ENCODE peak calls at places on chromosomes 4 and X, in nine cellular contexts. A is CD8-positive, alpha-beta T cell; N is PC-3; T is heart left ventricle; G is lower lobe of right lung; E is foreskin keratinocyte; V is right cardiac atrium; Y is upper lobe of right lung; D is K562. O is an unnamed sample.

GRCh38 chr4:25346913-25347312 is 30.1 kb upstream of the ANAPC4 start:
- ATAC-seq in A (no peak), N (no peak), T (no peak), G (no peak), E (no peak), V (no peak), Y (no peak), D (no peak), O (no peak)

GRCh38 chr4:168773388-168774195 is 236.5 kb downstream of the CBR4 start:
- ATAC-seq in A (no peak), N (no peak), T (peak; percentile 51), G (no peak), E (no peak), V (peak; percentile 87), Y (no peak), D (no peak), O (no peak)

GRCh38 chr4:83504974-83505373 is 20.1 kb upstream of the ABRAXAS1 start:
- ATAC-seq in A (no peak), N (no peak), T (no peak), G (no peak), E (no peak), V (no peak), Y (no peak), D (no peak), O (no peak)

GRCh38 chr4:102541708-102542107 is 40.5 kb downstream of the NFKB1 start:
- ATAC-seq in A (peak; percentile 50), N (no peak), T (peak; percentile 57), G (no peak), E (no peak), V (no peak), Y (peak; percentile 42), D (peak; percentile 81), O (no peak)

GRCh38 chrX:153400146-153401132 is 711 bp downstream of the PNMA6E start:
- ATAC-seq in A (peak; percentile 48), N (peak; percentile 50), T (peak; percentile 63), G (peak; percentile 75), E (peak; percentile 82), V (peak; percentile 62), Y (peak; percentile 91), D (peak; percentile 99), O (peak; percentile 34)

GRCh38 chr4:70531981-70532380 is 13.6 kb downstream of the AMTN start:
- ATAC-seq in A (no peak), N (peak; percentile 59), T (no peak), G (no peak), E (peak; percentile 72), V (no peak), Y (no peak), D (peak; percentile 81), O (no peak)

GRCh38 chrX:17750436-17750835 is 13.1 kb downstream of the SCML1 start:
- ATAC-seq in A (no peak), N (no peak), T (no peak), G (no peak), E (no peak), V (no peak), Y (no peak), D (no peak), O (no peak)

GRCh38 chr4:113335771-113336170 is 286.3 kb downstream of the ANK2 start:
- ATAC-seq in A (no peak), N (no peak), T (no peak), G (no peak), E (no peak), V (no peak), Y (no peak), D (no peak), O (no peak)

GRCh38 chrX:1212532-1212931 is at the start of gene CRLF2:
- ATAC-seq in A (peak; percentile 32), N (no peak), T (no peak), G (no peak), E (no peak), V (no peak), Y (peak; percentile 12), D (no peak), O (no peak)

GRCh38 chr4:116357758-116358157 is 727.6 kb downstream of the TRAM1L1 start:
- ATAC-seq in A (no peak), N (no peak), T (no peak), G (peak; percentile 30), E (peak; percentile 72), V (no peak), Y (peak; percentile 42), D (no peak), O (no peak)

GRCh38 chr4:119647558-119647957 is 19.0 kb upstream of the PDE5A start:
- ATAC-seq in A (no peak), N (no peak), T (peak; percentile 28), G (no peak), E (no peak), V (no peak), Y (no peak), D (no peak), O (peak; percentile 60)

GRCh38 chr4:114729339-114729738 is 130.7 kb downstream of the UGT8 start:
- ATAC-seq in A (no peak), N (no peak), T (no peak), G (no peak), E (no peak), V (no peak), Y (no peak), D (no peak), O (no peak)

GRCh38 chrX:129665916-129666644 is 11.3 kb upstream of the APLN start:
- ATAC-seq in A (no peak), N (peak; percentile 95), T (peak; percentile 92), G (no peak), E (peak; percentile 99), V (peak; percentile 80), Y (no peak), D (no peak), O (peak; percentile 83)

GRCh38 chr4:90152024-90152423 is 24.8 kb downstream of the CCSER1 start:
- ATAC-seq in A (no peak), N (no peak), T (no peak), G (no peak), E (no peak), V (no peak), Y (no peak), D (no peak), O (no peak)

GRCh38 chrX:149453030-149453429 is 52.1 kb downstream of the IDS start:
- ATAC-seq in A (no peak), N (peak; percentile 35), T (peak; percentile 59), G (no peak), E (peak; percentile 84), V (no peak), Y (no peak), D (peak; percentile 71), O (no peak)

GRCh38 chrX:129655547-129656248 is 942 bp upstream of the APLN start:
- ATAC-seq in A (peak; percentile 40), N (peak; percentile 37), T (no peak), G (no peak), E (no peak), V (no peak), Y (no peak), D (peak; percentile 26), O (no peak)

DNA sequence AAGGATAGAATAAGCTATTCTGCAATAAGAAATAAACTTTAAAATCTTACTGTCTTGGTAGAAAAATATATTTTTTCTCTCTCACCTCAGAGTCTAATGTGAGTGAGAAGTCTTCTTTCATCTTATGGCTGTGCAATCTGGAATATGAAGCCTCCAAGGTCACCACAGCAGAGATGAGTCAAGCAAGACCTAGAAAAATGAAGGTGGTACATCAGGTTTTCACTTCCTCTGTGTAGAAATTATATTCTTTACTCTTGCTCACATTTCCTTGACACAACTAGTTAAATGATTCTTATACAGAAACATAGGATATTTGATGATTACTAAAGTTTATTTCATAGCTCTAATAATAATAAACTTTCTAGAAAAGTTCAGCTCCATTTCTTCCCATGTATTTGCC is 211.4 kb downstream of the CXXC4 start:
- ATAC-seq in A (no peak), N (no peak), T (no peak), G (no peak), E (no peak), V (no peak), Y (no peak), D (no peak), O (no peak)
- H3K27ac ChIP-seq in A (no peak overlapping the region), N (no peak overlapping the region), T (no peak overlapping the region), G (no peak overlapping the region), E (no peak overlapping the region), V (no peak overlapping the region), Y (no peak overlapping the region), D (no peak overlapping the region), O (no peak overlapping the region)

DNA sequence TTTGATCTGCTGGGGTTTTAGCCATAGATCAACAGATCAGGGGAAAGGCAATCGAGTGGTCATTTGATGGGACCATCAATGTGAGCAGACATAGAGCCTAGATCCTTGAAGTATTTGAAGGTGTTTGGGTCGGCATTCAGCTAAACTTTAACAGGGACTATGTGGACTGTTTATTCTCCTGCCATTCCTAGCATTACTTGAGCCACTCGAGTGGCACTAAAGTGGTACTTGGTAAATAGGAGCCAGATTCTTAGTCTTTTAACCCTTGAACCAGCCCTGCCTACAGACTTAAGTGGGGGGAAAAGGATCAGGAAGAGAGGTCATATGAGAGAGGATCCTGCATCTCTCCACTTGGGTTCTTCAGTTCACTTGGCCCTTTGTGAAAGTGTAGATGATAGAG is 3.8 kb downstream of the MSN start:
- ATAC-seq in A (no peak), N (no peak), T (no peak), G (no peak), E (no peak), V (no peak), Y (peak; percentile 15), D (no peak), O (no peak)
- H3K27ac ChIP-seq in A (peak overlapping the region; percentile 16), N (no peak overlapping the region), T (peak overlapping the region; percentile 84), G (peak overlapping the region; percentile 95), E (peak overlapping the region; percentile 46), V (peak overlapping the region; percentile 93), Y (peak overlapping the region; percentile 93), D (no peak overlapping the region), O (peak overlapping the region; percentile 95)

GRCh38 chr4:169975837-169976796 is 50.1 kb downstream of the MFAP3L start:
- ATAC-seq in A (no peak), N (no peak), T (no peak), G (peak; percentile 47), E (peak; percentile 45), V (no peak), Y (peak; percentile 71), D (no peak), O (no peak)
- H3K27ac ChIP-seq in A (no peak overlapping the region), N (no peak overlapping the region), T (no peak overlapping the region), G (no peak overlapping the region), E (no peak overlapping the region), V (no peak overlapping the region), Y (no peak overlapping the region), D (no peak overlapping the region), O (no peak overlapping the region)

GRCh38 chr4:156954598-156954997 is 17.0 kb downstream of the PDGFC start:
- ATAC-seq in A (no peak), N (no peak), T (peak; percentile 61), G (peak; percentile 66), E (no peak), V (peak; percentile 57), Y (peak; percentile 67), D (no peak), O (peak; percentile 67)

GRCh38 chr4:156953951-156954350 is 17.6 kb downstream of the PDGFC start:
- ATAC-seq in A (no peak), N (no peak), T (no peak), G (no peak), E (no peak), V (no peak), Y (no peak), D (no peak), O (no peak)

GRCh38 chr4:156950950-156951349 is 20.6 kb downstream of the PDGFC start:
- ATAC-seq in A (no peak), N (no peak), T (no peak), G (no peak), E (no peak), V (no peak), Y (no peak), D (no peak), O (no peak)

GRCh38 chr4:156950090-156950489 is 21.5 kb downstream of the PDGFC start:
- ATAC-seq in A (no peak), N (no peak), T (no peak), G (no peak), E (no peak), V (no peak), Y (no peak), D (no peak), O (no peak)

GRCh38 chr4:156952078-156952759 is 19.4 kb downstream of the PDGFC start:
- ATAC-seq in A (no peak), N (no peak), T (no peak), G (no peak), E (no peak), V (no peak), Y (no peak), D (no peak), O (no peak)
- H3K27ac ChIP-seq in A (no peak overlapping the region), N (no peak overlapping the region), T (no peak overlapping the region), G (no peak overlapping the region), E (peak overlapping the region; percentile 99), V (no peak overlapping the region), Y (no peak overlapping the region), D (no peak overlapping the region), O (no peak overlapping the region)